ENCODE peak calls at places on chromosome 9, in nine cellular contexts. One of them, this sample, is unnamed. For H3K4me1, the result is how much of the 10 kb centered on the place peaks cover.

GRCh38 chr9:83584995-83585394 is 37.9 kb upstream of the IDNK start:
- DNase-seq in endodermal cell: no peak
- DNase-seq in tibial nerve: no peak
- DNase-seq in right lobe of liver: no peak
- DNase-seq in A549: no peak
- DNase-seq in spleen: no peak
- DNase-seq in fibroblast of lung: no peak
- DNase-seq in testis: no peak
- DNase-seq in heart left ventricle: no peak
- DNase-seq in this sample: no peak

GRCh38 chr9:133702798-133703570 is 35.2 kb downstream of the SARDH start:
- DNase-seq in endodermal cell: no peak
- DNase-seq in tibial nerve: no peak
- DNase-seq in right lobe of liver: peak
- DNase-seq in A549: no peak
- DNase-seq in spleen: peak
- DNase-seq in fibroblast of lung: no peak
- DNase-seq in testis: no peak
- DNase-seq in heart left ventricle: no peak
- DNase-seq in this sample: peak

GRCh38 chr9:109499631-109500120 is 1.6 kb upstream of the PTPN3 start:
- DNase-seq in endodermal cell: peak
- DNase-seq in tibial nerve: no peak
- DNase-seq in right lobe of liver: peak
- DNase-seq in A549: peak
- DNase-seq in spleen: no peak
- DNase-seq in fibroblast of lung: no peak
- DNase-seq in testis: peak
- DNase-seq in heart left ventricle: peak
- DNase-seq in this sample: peak

GRCh38 chr9:95507456-95508241 is 9.1 kb downstream of the PTCH1 start:
- DNase-seq in endodermal cell: peak
- DNase-seq in tibial nerve: no peak
- DNase-seq in right lobe of liver: peak
- DNase-seq in A549: peak
- DNase-seq in spleen: no peak
- DNase-seq in fibroblast of lung: peak
- DNase-seq in testis: peak
- DNase-seq in heart left ventricle: peak
- DNase-seq in this sample: peak

GRCh38 chr9:70113403-70114022 is 69.9 kb downstream of the MAMDC2 start:
- DNase-seq in endodermal cell: peak
- DNase-seq in tibial nerve: peak
- DNase-seq in right lobe of liver: peak
- DNase-seq in A549: peak
- DNase-seq in spleen: no peak
- DNase-seq in fibroblast of lung: peak
- DNase-seq in testis: peak
- DNase-seq in heart left ventricle: peak
- DNase-seq in this sample: no peak

GRCh38 chr9:126689027-126689825 is 75.5 kb downstream of the LMX1B start:
- DNase-seq in endodermal cell: no peak
- DNase-seq in tibial nerve: no peak
- DNase-seq in right lobe of liver: no peak
- DNase-seq in A549: no peak
- DNase-seq in spleen: no peak
- DNase-seq in fibroblast of lung: no peak
- DNase-seq in testis: peak
- DNase-seq in heart left ventricle: peak
- DNase-seq in this sample: no peak

GRCh38 chr9:93820667-93821306 is 134.4 kb downstream of the BARX1 start:
- DNase-seq in endodermal cell: peak
- DNase-seq in tibial nerve: no peak
- DNase-seq in right lobe of liver: no peak
- DNase-seq in A549: no peak
- DNase-seq in spleen: no peak
- DNase-seq in fibroblast of lung: no peak
- DNase-seq in testis: no peak
- DNase-seq in heart left ventricle: no peak
- DNase-seq in this sample: no peak

GRCh38 chr9:104142799-104143553 is 48.9 kb downstream of the SMC2 start:
- DNase-seq in endodermal cell: no peak
- DNase-seq in tibial nerve: no peak
- DNase-seq in right lobe of liver: no peak
- DNase-seq in A549: no peak
- DNase-seq in spleen: no peak
- DNase-seq in fibroblast of lung: no peak
- DNase-seq in testis: no peak
- DNase-seq in heart left ventricle: no peak
- DNase-seq in this sample: no peak

GRCh38 chr9:121807918-121808278 is 156.5 kb downstream of the DAB2IP start:
- DNase-seq in endodermal cell: peak
- DNase-seq in tibial nerve: no peak
- DNase-seq in right lobe of liver: no peak
- DNase-seq in A549: no peak
- DNase-seq in spleen: no peak
- DNase-seq in fibroblast of lung: peak
- DNase-seq in testis: no peak
- DNase-seq in heart left ventricle: peak
- DNase-seq in this sample: no peak

GRCh38 chr9:100324594-100325200 is 28.0 kb downstream of the TEX10 start:
- DNase-seq in endodermal cell: no peak
- DNase-seq in tibial nerve: no peak
- DNase-seq in right lobe of liver: no peak
- DNase-seq in A549: peak
- DNase-seq in spleen: no peak
- DNase-seq in fibroblast of lung: peak
- DNase-seq in testis: no peak
- DNase-seq in heart left ventricle: no peak
- DNase-seq in this sample: no peak

GRCh38 chr9:89528540-89528939 is 30.6 kb upstream of the SEMA4D start:
- DNase-seq in endodermal cell: no peak
- DNase-seq in tibial nerve: no peak
- DNase-seq in right lobe of liver: no peak
- DNase-seq in A549: peak
- DNase-seq in spleen: no peak
- DNase-seq in fibroblast of lung: no peak
- DNase-seq in testis: no peak
- DNase-seq in heart left ventricle: no peak
- DNase-seq in this sample: no peak

GRCh38 chr9:114224247-114224610 is 68.9 kb downstream of the COL27A1 start:
- DNase-seq in endodermal cell: peak
- DNase-seq in tibial nerve: no peak
- DNase-seq in right lobe of liver: no peak
- DNase-seq in A549: peak
- DNase-seq in spleen: no peak
- DNase-seq in fibroblast of lung: peak
- DNase-seq in testis: no peak
- DNase-seq in heart left ventricle: no peak
- DNase-seq in this sample: no peak

GRCh38 chr9:126471084-126471611 is 142.6 kb upstream of the LMX1B start:
- DNase-seq in endodermal cell: no peak
- DNase-seq in tibial nerve: peak
- DNase-seq in right lobe of liver: peak
- DNase-seq in A549: no peak
- DNase-seq in spleen: peak
- DNase-seq in fibroblast of lung: peak
- DNase-seq in testis: peak
- DNase-seq in heart left ventricle: peak
- DNase-seq in this sample: peak

GRCh38 chr9:89592201-89592815 is 12.5 kb upstream of the GADD45G start:
- DNase-seq in endodermal cell: peak
- DNase-seq in tibial nerve: no peak
- DNase-seq in right lobe of liver: no peak
- DNase-seq in A549: no peak
- DNase-seq in spleen: no peak
- DNase-seq in fibroblast of lung: no peak
- DNase-seq in testis: no peak
- DNase-seq in heart left ventricle: no peak
- DNase-seq in this sample: no peak

GRCh38 chr9:72991772-72992171 is 38.9 kb upstream of the ALDH1A1 start:
- DNase-seq in endodermal cell: no peak
- DNase-seq in tibial nerve: no peak
- DNase-seq in right lobe of liver: no peak
- DNase-seq in A549: no peak
- DNase-seq in spleen: no peak
- DNase-seq in fibroblast of lung: no peak
- DNase-seq in testis: no peak
- DNase-seq in heart left ventricle: no peak
- DNase-seq in this sample: no peak

GRCh38 chr9:134429007-134429406 is 102.8 kb downstream of the RXRA start:
- DNase-seq in endodermal cell: no peak
- DNase-seq in tibial nerve: no peak
- DNase-seq in right lobe of liver: no peak
- DNase-seq in A549: no peak
- DNase-seq in spleen: no peak
- DNase-seq in fibroblast of lung: no peak
- DNase-seq in testis: no peak
- DNase-seq in heart left ventricle: no peak
- DNase-seq in this sample: no peak

GRCh38 chr9:109028457-109028856 is 15.2 kb upstream of the CTNNAL1 start:
- DNase-seq in endodermal cell: no peak
- DNase-seq in tibial nerve: no peak
- DNase-seq in right lobe of liver: no peak
- DNase-seq in A549: no peak
- DNase-seq in spleen: no peak
- DNase-seq in fibroblast of lung: no peak
- DNase-seq in testis: no peak
- DNase-seq in heart left ventricle: no peak
- DNase-seq in this sample: no peak

GRCh38 chr9:131464354-131465000 is 38.2 kb upstream of the POMT1 start:
- DNase-seq in endodermal cell: no peak
- DNase-seq in tibial nerve: no peak
- DNase-seq in right lobe of liver: no peak
- DNase-seq in A549: no peak
- DNase-seq in spleen: peak
- DNase-seq in fibroblast of lung: no peak
- DNase-seq in testis: no peak
- DNase-seq in heart left ventricle: no peak
- DNase-seq in this sample: peak

DNA sequence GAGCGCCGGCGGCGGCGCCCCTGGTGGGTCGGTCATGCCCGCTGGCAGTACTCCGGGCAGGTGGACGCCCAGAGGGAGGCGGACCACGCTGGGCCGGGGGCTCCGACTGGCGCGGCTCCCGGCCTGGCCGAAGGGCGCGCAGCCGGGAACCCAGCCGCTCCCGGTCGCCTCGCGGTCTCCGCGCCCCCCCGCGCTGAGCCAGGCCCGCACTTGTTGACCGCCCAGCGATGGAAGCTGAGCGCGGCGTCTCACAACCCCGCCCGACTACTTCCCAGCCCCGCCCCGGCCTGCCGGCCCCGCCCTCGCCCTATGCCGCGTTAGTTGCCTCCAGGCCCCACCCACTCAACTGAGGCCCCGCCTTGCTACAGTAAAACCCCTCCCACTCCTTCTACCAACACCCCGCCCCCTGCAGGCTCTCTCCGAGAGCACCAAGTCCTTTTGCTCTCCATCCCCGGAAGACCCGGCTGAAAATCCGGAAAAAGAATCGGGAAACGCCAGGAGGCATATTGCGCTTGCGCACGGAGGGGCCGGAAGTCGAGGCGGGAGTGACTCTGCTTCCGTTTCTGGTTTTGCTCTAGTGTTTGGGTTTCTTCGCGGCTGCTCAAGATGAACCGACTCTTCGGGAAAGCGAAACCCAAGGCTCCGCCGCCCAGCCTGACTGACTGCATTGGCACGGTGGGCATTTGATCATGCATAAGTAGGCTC is at the start of the genes BAG1 and CHMP5:
- DNase-seq in endodermal cell: peak
- DNase-seq in tibial nerve: peak
- DNase-seq in right lobe of liver: peak
- DNase-seq in A549: peak
- DNase-seq in spleen: peak
- DNase-seq in fibroblast of lung: peak
- DNase-seq in testis: peak
- DNase-seq in heart left ventricle: peak
- DNase-seq in this sample: peak
- TF ChIP-seq CTCF in endodermal cell: peak
- TF ChIP-seq CTCF in tibial nerve: peak
- TF ChIP-seq CTCF in right lobe of liver: peak
- TF ChIP-seq CTCF in A549: no peak
- TF ChIP-seq CTCF in spleen: peak
- TF ChIP-seq CTCF in fibroblast of lung: peak
- TF ChIP-seq CTCF in testis: peak
- TF ChIP-seq CTCF in heart left ventricle: peak
- TF ChIP-seq CTCF in this sample: peak

GRCh38 chr9:127825319-127826051 is 22.8 kb downstream of the FPGS start:
- DNase-seq in endodermal cell: peak
- DNase-seq in tibial nerve: no peak
- DNase-seq in right lobe of liver: peak
- DNase-seq in A549: peak
- DNase-seq in spleen: peak
- DNase-seq in fibroblast of lung: no peak
- DNase-seq in testis: peak
- DNase-seq in heart left ventricle: peak
- DNase-seq in this sample: peak
- H3K4me1 ChIP-seq in endodermal cell: under half
- H3K4me1 ChIP-seq in tibial nerve: under half
- H3K4me1 ChIP-seq in right lobe of liver: under half
- H3K4me1 ChIP-seq in A549: under half
- H3K4me1 ChIP-seq in spleen: half or more
- H3K4me1 ChIP-seq in fibroblast of lung: under half
- H3K4me1 ChIP-seq in testis: half or more
- H3K4me1 ChIP-seq in heart left ventricle: under half
- H3K4me1 ChIP-seq in this sample: under half

GRCh38 chr9:110947645-110948044 is 90.6 kb downstream of the LPAR1 start:
- DNase-seq in endodermal cell: no peak
- DNase-seq in tibial nerve: no peak
- DNase-seq in right lobe of liver: no peak
- DNase-seq in A549: no peak
- DNase-seq in spleen: no peak
- DNase-seq in fibroblast of lung: no peak
- DNase-seq in testis: no peak
- DNase-seq in heart left ventricle: no peak
- DNase-seq in this sample: no peak
- TF ChIP-seq CTCF in endodermal cell: no peak
- TF ChIP-seq CTCF in tibial nerve: no peak
- TF ChIP-seq CTCF in right lobe of liver: no peak
- TF ChIP-seq CTCF in A549: no peak
- TF ChIP-seq CTCF in spleen: no peak
- TF ChIP-seq CTCF in fibroblast of lung: no peak
- TF ChIP-seq CTCF in testis: no peak
- TF ChIP-seq CTCF in heart left ventricle: no peak
- TF ChIP-seq CTCF in this sample: no peak

DNA sequence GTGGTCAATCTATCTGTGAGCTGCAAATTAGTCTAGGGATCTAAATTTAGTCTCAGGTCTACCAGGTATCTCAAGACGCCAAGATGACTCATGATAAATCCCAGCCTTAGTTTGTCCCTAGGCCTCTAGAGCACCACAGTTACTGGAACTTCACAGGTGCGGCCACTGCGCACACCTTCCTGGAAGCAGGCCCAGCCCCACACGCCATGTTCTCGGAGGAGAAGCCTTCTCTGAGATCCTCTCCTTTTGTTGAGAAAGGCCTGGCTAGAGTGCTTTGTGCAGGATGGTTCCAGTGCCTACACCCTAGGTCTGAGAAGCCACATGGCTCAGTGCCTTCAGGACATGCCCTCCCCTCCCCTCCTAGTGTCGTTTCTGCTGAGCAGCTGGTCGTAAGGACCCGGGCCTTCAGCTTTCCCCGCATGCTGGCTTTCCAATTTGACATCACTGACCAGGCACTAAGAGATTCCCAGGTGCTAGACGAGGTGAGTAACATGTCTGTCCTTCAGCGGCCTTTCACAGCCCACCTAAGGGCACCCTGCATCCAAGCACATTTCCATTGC is 51.9 kb downstream of the IPPK start:
- DNase-seq in endodermal cell: no peak
- DNase-seq in tibial nerve: no peak
- DNase-seq in right lobe of liver: no peak
- DNase-seq in A549: no peak
- DNase-seq in spleen: no peak
- DNase-seq in fibroblast of lung: no peak
- DNase-seq in testis: peak
- DNase-seq in heart left ventricle: no peak
- DNase-seq in this sample: no peak
- H3K4me1 ChIP-seq in endodermal cell: under half
- H3K4me1 ChIP-seq in tibial nerve: under half
- H3K4me1 ChIP-seq in right lobe of liver: under half
- H3K4me1 ChIP-seq in A549: under half
- H3K4me1 ChIP-seq in spleen: under half
- H3K4me1 ChIP-seq in fibroblast of lung: under half
- H3K4me1 ChIP-seq in testis: under half
- H3K4me1 ChIP-seq in heart left ventricle: under half
- H3K4me1 ChIP-seq in this sample: under half

This sample was measured in upper lobe of right lung.